ENCODE peak calls at places on chromosomes 2 and 18, in four cellular contexts. O is heart left ventricle, B is IMR-90, C is AG10803. L is an unnamed sample.

GRCh38 chr2:68272246-68272987 is 20.1 kb upstream of the PPP3R1 start:
- DNase-seq in O (no peak), B (no peak), C (no peak), L (no peak)

GRCh38 chr2:102103992-102104871 is 38.3 kb upstream of the IL1R1 start:
- DNase-seq in O (peak), B (peak), C (peak), L (peak)

GRCh38 chr2:199085201-199085750 is 372.5 kb downstream of the SATB2 start:
- DNase-seq in O (no peak), B (no peak), C (peak), L (no peak)

GRCh38 chr18:31217038-31217437 is 54.4 kb upstream of the DSC1 start:
- DNase-seq in O (no peak), B (no peak), C (no peak), L (no peak)

GRCh38 chr2:237309011-237309410 is 105.0 kb downstream of the COL6A3 start:
- DNase-seq in O (no peak), B (no peak), C (peak), L (peak)

GRCh38 chr18:40877096-40877495 is 1077.9 kb upstream of the PIK3C3 start:
- DNase-seq in O (no peak), B (peak), C (peak), L (peak)

GRCh38 chr2:120477831-120478481 is 132.0 kb downstream of the INHBB start:
- DNase-seq in O (no peak), B (no peak), C (no peak), L (no peak)

GRCh38 chr2:8684421-8684884 is 2.6 kb downstream of the ID2 start:
- DNase-seq in O (no peak), B (peak), C (peak), L (peak)

GRCh38 chr18:56285387-56286055 is 352.9 kb downstream of the TXNL1 start:
- DNase-seq in O (no peak), B (peak), C (peak), L (no peak)

GRCh38 chr18:59148192-59148591 is 8.5 kb downstream of the SEC11C start:
- DNase-seq in O (no peak), B (no peak), C (no peak), L (no peak)

GRCh38 chr2:111121873-111122630 is 1.3 kb downstream of the BCL2L11 start:
- DNase-seq in O (peak), B (peak), C (peak), L (peak)

GRCh38 chr18:58202406-58202730 is 158.3 kb downstream of the NEDD4L start:
- DNase-seq in O (no peak), B (peak), C (peak), L (no peak)

GRCh38 chr2:11248-11941 is 34.9 kb downstream of the FAM110C start:
- DNase-seq in O (peak), B (peak), C (peak), L (peak)

GRCh38 chr2:96760986-96761832 is 507 bp downstream of the CNNM4 start:
- DNase-seq in O (peak), B (no peak), C (peak), L (no peak)
- TF ChIP-seq CTCF in O (peak), B (peak), C (no peak), L (peak)

GRCh38 chr2:200871151-200871550 is 6.7 kb upstream of the CLK1 start:
- DNase-seq in O (no peak), B (no peak), C (peak), L (no peak)

GRCh38 chr2:200873561-200873960 is 9.1 kb upstream of the CLK1 start:
- DNase-seq in O (no peak), B (no peak), C (no peak), L (no peak)

GRCh38 chr2:200865736-200865995 is 1.2 kb upstream of the CLK1 start:
- DNase-seq in O (no peak), B (no peak), C (no peak), L (no peak)

GRCh38 chr2:200864206-200864976 is at the start of gene CLK1:
- DNase-seq in O (peak), B (peak), C (peak), L (peak)

DNA sequence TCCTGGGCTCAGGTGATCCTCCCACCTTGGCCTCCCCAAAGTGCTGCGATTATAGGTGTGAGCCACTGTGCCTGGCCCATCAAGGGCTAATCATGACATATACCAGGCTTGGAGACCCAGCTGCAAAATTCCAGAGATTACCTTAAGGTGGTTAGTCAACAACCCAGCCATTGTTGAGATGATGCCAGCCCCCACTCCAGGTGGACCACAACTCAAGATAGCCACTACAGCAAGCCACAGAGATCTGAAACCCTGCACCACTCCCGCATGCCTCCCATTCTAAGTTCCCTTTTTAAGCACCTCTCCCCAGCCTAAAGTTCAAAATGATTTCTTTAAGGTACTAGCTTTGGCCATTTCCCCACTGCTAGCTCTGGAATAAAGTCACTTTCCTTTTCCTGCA is 4.6 kb upstream of the CLK1 start:
- DNase-seq in O (no peak), B (no peak), C (no peak), L (no peak)
- H3K4me3 ChIP-seq in O (no peak), B (no peak), C (no peak), L (no peak)

DNA sequence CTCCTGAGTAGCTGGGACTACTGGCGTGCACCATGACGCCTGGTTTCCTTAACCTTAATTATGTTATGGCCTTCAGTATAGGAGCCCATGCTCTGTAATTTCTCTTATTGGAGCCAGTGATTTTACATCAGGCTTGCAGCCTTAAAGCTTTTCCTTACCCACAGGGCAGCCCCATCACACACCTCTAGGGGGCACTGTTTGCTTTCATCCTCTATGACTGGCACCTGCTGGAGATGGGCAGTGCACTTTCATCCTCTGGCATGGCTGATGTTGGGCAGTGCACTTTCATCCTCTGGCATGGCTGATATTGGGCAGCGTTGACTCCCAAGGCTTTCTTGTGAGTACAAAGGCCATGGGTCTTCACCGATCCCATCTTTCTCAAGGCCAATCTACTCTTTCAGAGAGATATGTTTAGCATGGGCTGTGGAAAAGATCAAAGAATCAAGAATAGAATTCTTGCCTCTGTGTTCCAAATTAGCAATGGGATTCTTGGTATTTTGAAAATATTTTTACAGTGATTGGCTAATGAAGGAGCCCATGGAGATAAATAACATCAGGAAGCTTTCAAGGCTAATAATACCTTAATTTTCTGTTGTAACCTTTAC is 80.7 kb upstream of the MEX3C start:
- DNase-seq in O (peak), B (no peak), C (no peak), L (peak)
- TF ChIP-seq CTCF in O (no peak), B (peak), C (peak), L (peak)

DNA sequence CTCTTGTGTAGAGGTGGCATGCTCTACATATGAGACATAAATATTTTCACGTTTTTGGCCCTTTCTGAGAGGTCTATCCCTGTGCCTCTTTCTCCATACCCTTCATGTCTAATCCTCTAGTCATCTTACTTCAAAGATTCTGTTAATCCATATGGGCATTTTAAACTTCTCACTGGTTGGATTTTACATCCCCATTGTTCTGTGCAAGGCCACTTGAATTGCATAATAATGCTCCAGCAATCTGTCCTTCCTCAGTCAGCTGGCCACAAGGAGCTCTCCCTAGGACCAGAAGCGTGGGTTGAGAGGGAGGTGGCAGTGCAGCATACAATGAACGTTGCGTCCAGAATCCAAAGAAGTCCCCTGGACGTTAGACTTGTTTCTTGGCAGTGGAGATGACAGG is 58.2 kb downstream of the TDRD15 start:
- DNase-seq in O (no peak), B (no peak), C (no peak), L (no peak)
- H3K4me3 ChIP-seq in O (no peak), B (no peak), C (no peak), L (no peak)

DNA sequence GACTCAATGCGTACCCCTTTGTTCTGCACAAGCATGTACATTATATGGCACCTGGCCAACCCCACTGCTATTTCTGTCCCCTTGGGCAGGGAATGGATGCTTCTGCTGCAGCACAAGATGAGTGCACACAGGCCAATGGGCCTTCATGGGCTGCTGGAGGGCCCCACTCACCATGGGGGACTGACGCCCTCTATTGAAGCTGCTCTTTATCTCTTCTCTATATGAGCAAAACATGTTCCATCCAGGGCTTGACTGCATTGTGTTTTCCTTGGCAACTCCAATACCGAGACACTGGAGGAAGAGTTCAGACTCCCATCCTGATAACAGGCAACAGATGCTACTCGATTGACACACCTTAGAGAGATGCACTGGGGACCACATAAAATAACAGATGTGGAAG is 251.6 kb upstream of the NCKAP5 start:
- DNase-seq in O (no peak), B (no peak), C (no peak), L (peak)
- TF ChIP-seq CTCF in O (no peak), B (no peak), C (no peak), L (peak)

DNA sequence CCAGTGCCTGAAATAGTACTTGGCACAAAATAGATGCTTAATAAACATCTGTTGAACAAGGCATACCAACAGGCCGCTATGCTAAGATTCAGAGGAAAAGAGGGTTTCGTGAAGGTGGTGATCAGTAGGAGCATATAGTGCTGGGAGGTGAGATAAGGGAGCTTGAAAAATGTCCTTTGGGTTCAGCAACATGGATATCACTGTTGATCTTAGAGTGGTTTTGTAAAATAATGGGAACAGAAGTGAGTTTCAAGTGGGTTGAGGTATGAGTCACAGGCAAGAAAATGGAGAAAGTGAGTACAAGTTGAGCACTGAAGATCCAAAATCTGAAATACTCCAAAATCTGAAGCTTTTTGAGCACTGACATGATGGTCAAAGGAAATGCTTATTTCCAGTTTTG is 4.4 kb downstream of the CENPO start:
- DNase-seq in O (no peak), B (no peak), C (no peak), L (no peak)
- H3K4me3 ChIP-seq in O (no peak), B (no peak), C (no peak), L (no peak)

GRCh38 chr2:16548036-16548435 is 117.6 kb downstream of the CYRIA start:
- DNase-seq in O (no peak), B (no peak), C (no peak), L (no peak)

GRCh38 chr2:16554184-16554583 is 111.5 kb downstream of the CYRIA start:
- DNase-seq in O (no peak), B (peak), C (no peak), L (no peak)

GRCh38 chr2:16552202-16552601 is 113.4 kb downstream of the CYRIA start:
- DNase-seq in O (no peak), B (no peak), C (no peak), L (no peak)

DNA sequence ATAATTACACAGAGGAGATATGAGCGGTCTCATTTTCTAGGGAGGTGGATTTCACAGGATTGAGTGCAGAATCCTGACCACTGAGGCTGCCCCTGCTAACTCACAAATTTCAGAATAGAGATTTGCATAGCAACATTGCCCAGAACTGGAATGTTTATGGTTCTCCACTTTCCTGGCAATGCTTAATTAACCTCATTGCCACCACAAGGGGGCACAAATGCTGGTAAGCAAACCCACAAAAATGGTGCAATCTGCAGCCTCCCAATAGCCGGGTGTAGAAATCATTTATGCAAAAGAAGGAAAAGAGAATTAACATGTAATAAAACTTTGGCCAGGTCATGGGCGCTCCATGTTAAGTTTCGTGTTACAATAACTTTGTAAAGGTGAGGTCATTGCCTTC is 112.4 kb downstream of the CYRIA start:
- DNase-seq in O (peak), B (peak), C (peak), L (peak)
- TF ChIP-seq CTCF in O (peak), B (peak), C (peak), L (peak)

GRCh38 chr2:69754633-69755032 is 12.7 kb downstream of the ANXA4 start:
- DNase-seq in O (no peak), B (no peak), C (no peak), L (no peak)
- H3K4me3 ChIP-seq in O (peak), B (no peak), C (peak), L (no peak)

GRCh38 chr2:96117701-96118588 is 1.6 kb upstream of the ADRA2B start:
- DNase-seq in O (peak), B (no peak), C (no peak), L (no peak)
- TF ChIP-seq CTCF in O (no peak), B (no peak), C (no peak), L (no peak)

GRCh38 chr2:27493948-27494283 is 1.1 kb downstream of the FNDC4 start:
- DNase-seq in O (no peak), B (no peak), C (no peak), L (no peak)

GRCh38 chr2:27495840-27496356 is 741 bp upstream of the GCKR start:
- DNase-seq in O (no peak), B (no peak), C (no peak), L (no peak)

GRCh38 chr2:27494284-27494943 is 586 bp downstream of the FNDC4 start:
- DNase-seq in O (no peak), B (peak), C (peak), L (peak)

GRCh38 chr2:27496357-27497287 is at the start of gene GCKR:
- DNase-seq in O (no peak), B (peak), C (peak), L (peak)

DNA sequence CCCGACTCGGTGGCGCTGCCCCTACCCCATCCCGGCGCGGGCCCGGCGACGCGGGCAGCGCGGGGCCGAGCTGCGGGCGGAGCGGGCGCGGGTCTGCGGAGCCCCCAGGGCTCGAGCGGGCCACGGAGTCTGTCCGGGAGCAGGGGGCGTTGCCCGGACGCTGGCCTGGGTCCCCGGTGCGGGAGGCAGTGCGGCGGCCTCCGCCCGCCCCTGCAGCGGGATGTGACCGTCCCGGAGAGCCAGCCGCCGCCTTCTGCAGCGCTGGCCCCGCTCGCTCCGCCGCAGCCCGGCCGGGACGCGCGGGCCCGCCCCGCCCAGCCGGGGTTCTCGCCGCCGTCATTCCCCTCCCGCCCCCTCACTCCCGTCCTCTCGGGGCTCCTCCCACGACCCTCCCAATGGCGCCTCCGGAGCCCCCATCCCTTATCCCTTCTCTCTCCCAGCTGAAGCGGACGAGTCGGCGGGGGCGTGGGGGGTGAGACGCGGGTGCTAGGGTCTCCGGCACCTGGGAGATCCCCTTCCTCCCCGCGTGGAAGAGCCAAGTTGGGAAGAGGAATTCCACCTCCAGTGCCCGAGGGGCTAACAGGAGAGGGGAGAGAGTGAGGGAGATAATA is at the start of gene FNDC4:
- DNase-seq in O (no peak), B (no peak), C (peak), L (peak)
- H3K4me3 ChIP-seq in O (peak), B (peak), C (peak), L (peak)